ENCODE peak calls at places on chromosomes 4 and X, in six cellular contexts. One of them, this sample, is unnamed. For H3K36me3, the result is how much of the 10 kb centered on the place peaks cover.

GRCh38 chrX:145923376-145923775 is 105.7 kb downstream of the SLITRK2 start:
- DNase-seq in fibroblast of lung: no peak
- DNase-seq in left lung: no peak
- DNase-seq in endodermal cell: peak
- DNase-seq in endothelial cell of umbilical vein: no peak
- DNase-seq in neural progenitor cell: peak
- DNase-seq in this sample: no peak

GRCh38 chr4:78056265-78057129 is 626 bp upstream of the FRAS1 start:
- DNase-seq in left lung: peak
- DNase-seq in neural progenitor cell: peak
- DNase-seq in endodermal cell: peak
- DNase-seq in endothelial cell of umbilical vein: peak
- DNase-seq in fibroblast of lung: peak
- DNase-seq in this sample: peak

GRCh38 chr4:11365039-11365438 is 63.7 kb downstream of the HS3ST1 start:
- DNase-seq in endothelial cell of umbilical vein: no peak
- DNase-seq in endodermal cell: no peak
- DNase-seq in neural progenitor cell: no peak
- DNase-seq in left lung: no peak
- DNase-seq in fibroblast of lung: no peak
- DNase-seq in this sample: no peak

GRCh38 chr4:105281016-105281415 is 134.3 kb downstream of the TET2 start:
- DNase-seq in endodermal cell: no peak
- DNase-seq in neural progenitor cell: no peak
- DNase-seq in fibroblast of lung: no peak
- DNase-seq in endothelial cell of umbilical vein: no peak
- DNase-seq in left lung: no peak
- DNase-seq in this sample: no peak

GRCh38 chrX:150870059-150870458 is 28.4 kb downstream of the CD99L2 start:
- DNase-seq in fibroblast of lung: no peak
- DNase-seq in neural progenitor cell: no peak
- DNase-seq in left lung: no peak
- DNase-seq in endodermal cell: no peak
- DNase-seq in endothelial cell of umbilical vein: no peak
- DNase-seq in this sample: no peak

GRCh38 chrX:46294234-46294633 is 251.0 kb downstream of the ZNF674 start:
- DNase-seq in neural progenitor cell: no peak
- DNase-seq in fibroblast of lung: no peak
- DNase-seq in left lung: no peak
- DNase-seq in endodermal cell: no peak
- DNase-seq in endothelial cell of umbilical vein: no peak
- DNase-seq in this sample: peak

GRCh38 chr4:8376361-8377102 is 64.0 kb downstream of the ACOX3 start:
- DNase-seq in fibroblast of lung: no peak
- DNase-seq in left lung: peak
- DNase-seq in endodermal cell: no peak
- DNase-seq in neural progenitor cell: no peak
- DNase-seq in endothelial cell of umbilical vein: no peak
- DNase-seq in this sample: no peak

GRCh38 chr4:55303818-55304217 is 42.2 kb upstream of the SRD5A3 start:
- DNase-seq in endodermal cell: no peak
- DNase-seq in endothelial cell of umbilical vein: peak
- DNase-seq in left lung: no peak
- DNase-seq in fibroblast of lung: peak
- DNase-seq in neural progenitor cell: no peak
- DNase-seq in this sample: peak

GRCh38 chr4:53273726-53274125 is 92.1 kb downstream of the SCFD2 start:
- DNase-seq in endodermal cell: no peak
- DNase-seq in neural progenitor cell: no peak
- DNase-seq in fibroblast of lung: no peak
- DNase-seq in left lung: no peak
- DNase-seq in endothelial cell of umbilical vein: no peak
- DNase-seq in this sample: no peak

GRCh38 chr4:141124224-141124623 is 9.0 kb downstream of the RNF150 start:
- DNase-seq in fibroblast of lung: no peak
- DNase-seq in endodermal cell: no peak
- DNase-seq in left lung: no peak
- DNase-seq in endothelial cell of umbilical vein: no peak
- DNase-seq in neural progenitor cell: no peak
- DNase-seq in this sample: no peak

GRCh38 chr4:168028970-168029610 is 63.2 kb upstream of the ANXA10 start:
- DNase-seq in endodermal cell: no peak
- DNase-seq in fibroblast of lung: no peak
- DNase-seq in left lung: no peak
- DNase-seq in endothelial cell of umbilical vein: no peak
- DNase-seq in neural progenitor cell: no peak
- DNase-seq in this sample: no peak

GRCh38 chr4:101349346-101350064 is 2.2 kb upstream of the PPP3CA start:
- DNase-seq in left lung: peak
- DNase-seq in fibroblast of lung: peak
- DNase-seq in endothelial cell of umbilical vein: peak
- DNase-seq in endodermal cell: no peak
- DNase-seq in neural progenitor cell: no peak
- DNase-seq in this sample: no peak

GRCh38 chrX:314049-314448 is 4.5 kb downstream of the GTPBP6 start:
- DNase-seq in endothelial cell of umbilical vein: no peak
- DNase-seq in neural progenitor cell: no peak
- DNase-seq in endodermal cell: no peak
- DNase-seq in left lung: peak
- DNase-seq in fibroblast of lung: no peak
- DNase-seq in this sample: no peak

GRCh38 chrX:19839770-19840254 is 47.6 kb downstream of the SH3KBP1 start:
- DNase-seq in endothelial cell of umbilical vein: no peak
- DNase-seq in neural progenitor cell: no peak
- DNase-seq in fibroblast of lung: no peak
- DNase-seq in left lung: no peak
- DNase-seq in endodermal cell: no peak
- DNase-seq in this sample: no peak

GRCh38 chrX:12701625-12702024 is 89.6 kb upstream of the PRPS2 start:
- DNase-seq in neural progenitor cell: peak
- DNase-seq in endothelial cell of umbilical vein: peak
- DNase-seq in endodermal cell: peak
- DNase-seq in left lung: no peak
- DNase-seq in fibroblast of lung: peak
- DNase-seq in this sample: peak

GRCh38 chrX:81121513-81122363 is 80.0 kb downstream of the HMGN5 start:
- DNase-seq in neural progenitor cell: peak
- DNase-seq in endothelial cell of umbilical vein: peak
- DNase-seq in fibroblast of lung: peak
- DNase-seq in endodermal cell: peak
- DNase-seq in left lung: peak
- DNase-seq in this sample: peak

GRCh38 chr4:75002381-75002780 is 69.5 kb downstream of the PARM1 start:
- DNase-seq in neural progenitor cell: no peak
- DNase-seq in left lung: no peak
- DNase-seq in endothelial cell of umbilical vein: no peak
- DNase-seq in endodermal cell: no peak
- DNase-seq in fibroblast of lung: no peak
- DNase-seq in this sample: no peak

GRCh38 chr4:28555851-28556250 is 1695.2 kb downstream of the STIM2 start:
- DNase-seq in endodermal cell: no peak
- DNase-seq in neural progenitor cell: no peak
- DNase-seq in left lung: no peak
- DNase-seq in endothelial cell of umbilical vein: peak
- DNase-seq in fibroblast of lung: peak
- DNase-seq in this sample: no peak

GRCh38 chr4:42390622-42391355 is 6.5 kb upstream of the SHISA3 start:
- DNase-seq in fibroblast of lung: no peak
- DNase-seq in endodermal cell: no peak
- DNase-seq in neural progenitor cell: peak
- DNase-seq in endothelial cell of umbilical vein: no peak
- DNase-seq in left lung: no peak
- DNase-seq in this sample: no peak

GRCh38 chr4:71870456-71870855 is 86.6 kb upstream of the GC start:
- DNase-seq in fibroblast of lung: no peak
- DNase-seq in neural progenitor cell: no peak
- DNase-seq in endothelial cell of umbilical vein: no peak
- DNase-seq in endodermal cell: no peak
- DNase-seq in left lung: no peak
- DNase-seq in this sample: no peak

GRCh38 chr4:51831133-51831532 is 11.8 kb upstream of the DCUN1D4 start:
- DNase-seq in endodermal cell: peak
- DNase-seq in fibroblast of lung: peak
- DNase-seq in neural progenitor cell: peak
- DNase-seq in endothelial cell of umbilical vein: peak
- DNase-seq in left lung: peak
- DNase-seq in this sample: no peak

GRCh38 chrX:26613951-26614350 is 398.0 kb downstream of the MAGEB5 start:
- DNase-seq in fibroblast of lung: peak
- DNase-seq in endodermal cell: no peak
- DNase-seq in endothelial cell of umbilical vein: no peak
- DNase-seq in neural progenitor cell: no peak
- DNase-seq in left lung: no peak
- DNase-seq in this sample: no peak

GRCh38 chr4:153318696-153319320 is 25.7 kb upstream of the MND1 start:
- DNase-seq in endodermal cell: peak
- DNase-seq in endothelial cell of umbilical vein: peak
- DNase-seq in fibroblast of lung: peak
- DNase-seq in left lung: no peak
- DNase-seq in neural progenitor cell: peak
- DNase-seq in this sample: peak

DNA sequence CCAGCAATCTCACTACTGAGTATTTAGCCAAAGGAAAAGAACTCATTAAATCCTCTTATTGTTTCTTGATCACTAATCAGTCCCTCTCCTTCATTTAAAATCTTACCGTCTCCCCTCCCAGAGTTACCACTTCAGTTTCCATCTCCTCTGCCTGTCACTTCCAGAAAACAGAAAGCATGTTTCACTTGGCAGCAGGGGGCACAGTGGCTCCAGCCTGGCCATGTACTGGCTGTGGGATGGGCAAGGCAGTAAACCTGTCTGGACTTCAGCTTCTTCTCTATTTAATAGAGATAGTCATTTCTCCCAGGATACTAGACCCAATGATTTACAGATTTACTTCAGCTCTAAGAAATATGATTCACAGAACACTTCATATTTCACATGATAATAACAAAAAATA is 63.2 kb downstream of the CD40LG start:
- DNase-seq in fibroblast of lung: peak
- DNase-seq in endothelial cell of umbilical vein: peak
- DNase-seq in endodermal cell: peak
- DNase-seq in left lung: no peak
- DNase-seq in neural progenitor cell: peak
- DNase-seq in this sample: no peak
- TF ChIP-seq CTCF in fibroblast of lung: peak
- TF ChIP-seq CTCF in endothelial cell of umbilical vein: no peak
- TF ChIP-seq CTCF in endodermal cell: peak
- TF ChIP-seq CTCF in left lung: peak
- TF ChIP-seq CTCF in neural progenitor cell: peak
- TF ChIP-seq CTCF in this sample: peak

DNA sequence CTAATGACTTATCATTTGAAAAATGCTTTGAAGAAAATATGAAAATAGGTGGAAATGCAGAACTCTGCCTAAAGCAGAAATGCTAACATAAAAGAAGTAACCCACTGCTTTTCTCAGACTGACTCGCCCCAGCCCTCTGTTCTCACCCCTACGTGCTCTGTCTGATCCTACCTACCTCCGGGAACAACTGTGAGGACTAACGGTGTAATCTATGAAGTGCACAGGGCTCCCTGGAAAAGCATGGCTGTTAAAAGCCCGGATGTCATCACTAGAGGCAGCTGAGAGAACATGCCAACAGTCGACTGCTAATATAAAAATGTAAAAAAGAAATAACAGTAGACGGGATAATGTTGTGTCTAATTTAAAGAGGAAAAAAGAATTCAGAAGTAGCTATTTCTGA is 130.9 kb downstream of the TSPAN5 start:
- DNase-seq in endodermal cell: no peak
- DNase-seq in endothelial cell of umbilical vein: no peak
- DNase-seq in left lung: no peak
- DNase-seq in fibroblast of lung: no peak
- DNase-seq in neural progenitor cell: no peak
- DNase-seq in this sample: no peak
- H3K36me3 ChIP-seq in endodermal cell: under half
- H3K36me3 ChIP-seq in endothelial cell of umbilical vein: under half
- H3K36me3 ChIP-seq in left lung: under half
- H3K36me3 ChIP-seq in fibroblast of lung: under half
- H3K36me3 ChIP-seq in neural progenitor cell: under half
- H3K36me3 ChIP-seq in this sample: under half

GRCh38 chr4:2812985-2813384 is 20.1 kb downstream of the SH3BP2 start:
- DNase-seq in neural progenitor cell: no peak
- DNase-seq in left lung: no peak
- DNase-seq in endothelial cell of umbilical vein: peak
- DNase-seq in fibroblast of lung: no peak
- DNase-seq in endodermal cell: no peak
- DNase-seq in this sample: no peak
- H3K4me3 ChIP-seq in neural progenitor cell: no peak
- H3K4me3 ChIP-seq in left lung: peak
- H3K4me3 ChIP-seq in endothelial cell of umbilical vein: peak
- H3K4me3 ChIP-seq in fibroblast of lung: no peak
- H3K4me3 ChIP-seq in endodermal cell: no peak
- H3K4me3 ChIP-seq in this sample: peak

GRCh38 chr4:154497901-154498300 is 6.3 kb upstream of the DCHS2 start:
- DNase-seq in left lung: no peak
- DNase-seq in endodermal cell: no peak
- DNase-seq in fibroblast of lung: no peak
- DNase-seq in neural progenitor cell: no peak
- DNase-seq in endothelial cell of umbilical vein: no peak
- DNase-seq in this sample: no peak

GRCh38 chr4:154506253-154506652 is 14.7 kb upstream of the DCHS2 start:
- DNase-seq in left lung: no peak
- DNase-seq in neural progenitor cell: peak
- DNase-seq in endothelial cell of umbilical vein: peak
- DNase-seq in fibroblast of lung: peak
- DNase-seq in endodermal cell: no peak
- DNase-seq in this sample: no peak

GRCh38 chr4:154507170-154507569 is 15.6 kb upstream of the DCHS2 start:
- DNase-seq in endodermal cell: no peak
- DNase-seq in endothelial cell of umbilical vein: no peak
- DNase-seq in neural progenitor cell: no peak
- DNase-seq in fibroblast of lung: no peak
- DNase-seq in left lung: no peak
- DNase-seq in this sample: no peak

GRCh38 chr4:154503598-154503997 is 12.0 kb upstream of the DCHS2 start:
- DNase-seq in endothelial cell of umbilical vein: peak
- DNase-seq in fibroblast of lung: peak
- DNase-seq in left lung: no peak
- DNase-seq in endodermal cell: no peak
- DNase-seq in neural progenitor cell: peak
- DNase-seq in this sample: no peak
- TF ChIP-seq CTCF in endothelial cell of umbilical vein: no peak
- TF ChIP-seq CTCF in fibroblast of lung: peak
- TF ChIP-seq CTCF in left lung: peak
- TF ChIP-seq CTCF in endodermal cell: peak
- TF ChIP-seq CTCF in neural progenitor cell: peak
- TF ChIP-seq CTCF in this sample: peak

GRCh38 chr4:144906181-144906895 is 191.7 kb downstream of the ANAPC10 start:
- DNase-seq in fibroblast of lung: no peak
- DNase-seq in neural progenitor cell: no peak
- DNase-seq in endothelial cell of umbilical vein: peak
- DNase-seq in endodermal cell: no peak
- DNase-seq in left lung: no peak
- DNase-seq in this sample: no peak
- H3K36me3 ChIP-seq in fibroblast of lung: under half
- H3K36me3 ChIP-seq in neural progenitor cell: under half
- H3K36me3 ChIP-seq in endothelial cell of umbilical vein: under half
- H3K36me3 ChIP-seq in endodermal cell: under half
- H3K36me3 ChIP-seq in left lung: under half
- H3K36me3 ChIP-seq in this sample: under half